ENCODE peak calls at places on chromosome 18, in nine cellular contexts. M is mammary epithelial cell, A is tibial artery, X is AG04449, I is adrenal gland, V is ovary, N is tibial nerve, W is fibroblast of lung, J is H1. G is an unnamed sample.

GRCh38 chr18:61946449-61946848 is 53.6 kb upstream of the RNF152 start:
- DNase-seq in M (peak; percentile 77), A (no peak), X (peak; percentile 70), I (no peak), V (no peak), N (no peak), W (peak; percentile 89), J (no peak), G (peak; percentile 38)

GRCh38 chr18:68928762-68929675 is 131.1 kb downstream of the CCDC102B start:
- DNase-seq in M (no peak), A (no peak), X (no peak), I (no peak), V (no peak), N (no peak), W (no peak), J (no peak), G (no peak)

GRCh38 chr18:23106575-23106974 is 28.7 kb upstream of the CABLES1 start:
- DNase-seq in M (peak; percentile 96), A (no peak), X (peak; percentile 79), I (peak; percentile 65), V (no peak), N (no peak), W (peak; percentile 94), J (no peak), G (peak; percentile 93)

GRCh38 chr18:79488311-79489047 is 92.7 kb downstream of the NFATC1 start:
- DNase-seq in M (no peak), A (no peak), X (no peak), I (no peak), V (no peak), N (no peak), W (no peak), J (no peak), G (no peak)

GRCh38 chr18:36402765-36403396 is 105.4 kb downstream of the FHOD3 start:
- DNase-seq in M (no peak), A (peak; percentile 61), X (no peak), I (peak; percentile 80), V (peak; percentile 20), N (peak; percentile 49), W (peak; percentile 81), J (no peak), G (no peak)

GRCh38 chr18:75208055-75208835 is 694 bp downstream of the PTGR3 start:
- DNase-seq in M (peak; percentile 60), A (peak; percentile 48), X (no peak), I (peak; percentile 42), V (peak; percentile 48), N (peak; percentile 26), W (peak; percentile 71), J (no peak), G (peak; percentile 70)

GRCh38 chr18:35283923-35284794 is 5.9 kb downstream of the ZSCAN30 start:
- DNase-seq in M (no peak), A (no peak), X (no peak), I (no peak), V (no peak), N (no peak), W (no peak), J (no peak), G (no peak)

GRCh38 chr18:58847383-58848071 is 17.1 kb upstream of the ZNF532 start:
- DNase-seq in M (no peak), A (no peak), X (no peak), I (peak; percentile 34), V (peak; percentile 29), N (no peak), W (no peak), J (peak; percentile 88), G (no peak)

GRCh38 chr18:62070306-62070705 is 116.5 kb downstream of the PIGN start:
- DNase-seq in M (no peak), A (no peak), X (no peak), I (no peak), V (no peak), N (no peak), W (no peak), J (no peak), G (peak; percentile 57)

GRCh38 chr18:74063023-74063422 is 84.6 kb downstream of the FBXO15 start:
- DNase-seq in M (no peak), A (no peak), X (no peak), I (no peak), V (no peak), N (no peak), W (no peak), J (no peak), G (no peak)

GRCh38 chr18:49319590-49319989 is 140.9 kb downstream of the DYM start:
- DNase-seq in M (no peak), A (no peak), X (no peak), I (no peak), V (no peak), N (no peak), W (peak; percentile 20), J (peak; percentile 21), G (no peak)

GRCh38 chr18:49238433-49239042 is 221.9 kb downstream of the DYM start:
- DNase-seq in M (no peak), A (no peak), X (no peak), I (no peak), V (no peak), N (no peak), W (peak; percentile 21), J (no peak), G (peak; percentile 46)

GRCh38 chr18:47206945-47207637 is 30.9 kb upstream of the IER3IP1 start:
- DNase-seq in M (no peak), A (no peak), X (no peak), I (no peak), V (no peak), N (no peak), W (peak; percentile 15), J (no peak), G (no peak)

GRCh38 chr18:9101730-9102390 is 639 bp upstream of the NDUFV2 start:
- DNase-seq in M (peak; percentile 35), A (no peak), X (peak; percentile 38), I (no peak), V (no peak), N (no peak), W (peak; percentile 76), J (no peak), G (peak; percentile 69)

GRCh38 chr18:70411886-70412443 is 123.1 kb downstream of the SOCS6 start:
- DNase-seq in M (no peak), A (no peak), X (no peak), I (peak; percentile 35), V (no peak), N (no peak), W (no peak), J (no peak), G (peak; percentile 97)

GRCh38 chr18:74524097-74524496 is 10.2 kb upstream of the CNDP1 start:
- DNase-seq in M (no peak), A (no peak), X (no peak), I (peak; percentile 36), V (no peak), N (no peak), W (no peak), J (no peak), G (peak; percentile 73)

GRCh38 chr18:22933958-22934423 is 863 bp downstream of the RBBP8 start:
- DNase-seq in M (no peak), A (no peak), X (no peak), I (no peak), V (no peak), N (no peak), W (no peak), J (no peak), G (no peak)

DNA sequence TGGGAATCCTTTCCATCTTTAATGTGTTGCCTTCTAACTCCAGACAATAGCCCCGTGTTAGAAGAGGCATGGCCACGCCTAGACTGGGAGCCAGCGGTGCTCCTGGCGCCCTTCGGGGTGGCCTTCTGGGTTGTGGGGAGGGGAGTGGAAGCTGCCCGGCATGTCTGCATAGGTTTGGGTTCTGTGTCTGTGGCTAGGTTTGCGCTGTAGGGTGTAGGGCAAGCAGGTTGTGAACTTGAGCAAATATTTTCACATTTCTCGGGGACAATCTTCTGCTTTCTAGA is 40.4 kb downstream of the CELF4 start:
- DNase-seq in M (no peak), A (no peak), X (no peak), I (no peak), V (no peak), N (no peak), W (no peak), J (no peak), G (no peak)
- H3K4me3 ChIP-seq in M (no peak overlapping the region), A (no peak overlapping the region), X (no peak overlapping the region), I (no peak overlapping the region), V (no peak overlapping the region), N (no peak overlapping the region), W (no peak overlapping the region), J (no peak overlapping the region), G (no peak overlapping the region)

DNA sequence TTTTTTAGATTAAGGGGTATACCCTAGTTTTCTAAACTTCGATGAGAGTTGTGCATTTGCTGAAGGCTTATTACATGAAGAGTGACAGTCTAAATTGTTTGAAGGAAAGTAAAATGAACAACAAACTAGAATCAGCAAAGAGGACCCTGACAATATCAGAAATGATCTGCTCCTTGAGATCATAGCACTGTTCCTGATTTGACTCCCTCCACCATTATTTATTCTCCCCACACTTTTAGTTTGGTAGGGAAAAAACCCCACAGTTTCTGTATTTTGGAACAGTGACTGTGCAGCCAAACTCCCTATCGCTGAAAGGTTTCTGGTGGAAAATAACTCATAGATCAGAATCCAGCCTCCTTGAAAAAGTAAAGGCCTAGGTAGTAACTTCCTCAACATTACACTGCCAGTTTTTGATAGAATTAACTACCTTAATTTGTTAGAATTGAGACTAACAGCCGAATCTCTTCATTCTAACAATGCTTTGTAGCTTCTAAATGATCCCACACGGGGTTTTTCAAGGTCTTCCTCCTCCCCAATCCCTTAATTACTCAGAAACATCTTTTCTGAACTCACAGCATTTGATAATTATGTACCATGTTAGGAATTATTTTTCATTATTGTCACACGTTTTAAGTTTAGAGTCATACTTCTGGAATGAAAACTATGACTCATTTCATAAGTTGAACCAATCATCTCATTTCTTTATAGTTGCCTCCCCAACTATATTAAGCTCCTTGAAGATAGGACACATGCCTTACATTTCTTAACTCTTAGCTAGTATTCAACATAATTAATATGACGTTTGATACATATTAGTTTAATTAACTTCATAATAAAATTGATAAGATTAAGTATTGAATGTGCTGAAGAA is 2.9 kb downstream of the MYL12A start:
- DNase-seq in M (peak; percentile 63), A (no peak), X (no peak), I (no peak), V (no peak), N (no peak), W (peak; percentile 91), J (no peak), G (peak; percentile 72)
- H3K4me3 ChIP-seq in M (peak overlapping the region; percentile 10), A (peak overlapping the region; percentile 98), X (peak overlapping the region; percentile 36), I (peak overlapping the region; percentile 66), V (no peak overlapping the region), N (no peak overlapping the region), W (peak overlapping the region; percentile 21), J (no peak overlapping the region), G (peak overlapping the region; percentile 93)

GRCh38 chr18:57431512-57432080 is 3.6 kb upstream of the ONECUT2 start:
- DNase-seq in M (no peak), A (no peak), X (no peak), I (no peak), V (no peak), N (no peak), W (no peak), J (no peak), G (no peak)
- H3K4me3 ChIP-seq in M (no peak overlapping the region), A (no peak overlapping the region), X (no peak overlapping the region), I (no peak overlapping the region), V (no peak overlapping the region), N (no peak overlapping the region), W (no peak overlapping the region), J (no peak overlapping the region), G (no peak overlapping the region)

DNA sequence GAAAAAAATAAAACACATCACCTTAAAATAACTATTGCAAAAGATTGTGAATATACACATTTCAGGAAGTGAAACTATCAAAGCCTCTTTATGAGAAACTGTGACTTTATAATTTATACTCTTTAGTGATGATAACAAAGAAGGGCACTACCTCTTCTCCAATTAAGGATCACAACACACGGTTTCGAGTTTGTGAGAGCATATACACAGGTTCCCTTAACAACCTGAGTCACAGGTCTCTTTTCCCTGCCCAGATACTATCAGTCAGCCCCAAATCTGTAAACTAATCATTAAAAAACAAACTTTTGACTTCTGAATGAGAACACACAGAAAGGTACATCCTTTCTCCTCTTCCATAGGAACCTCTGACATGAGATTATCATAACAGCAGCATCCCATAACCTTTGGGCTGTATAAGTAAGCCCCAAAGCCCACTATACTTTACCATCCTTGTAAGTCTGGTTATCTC is 44.9 kb downstream of the PTPN2 start:
- DNase-seq in M (peak; percentile 78), A (no peak), X (no peak), I (no peak), V (no peak), N (no peak), W (no peak), J (no peak), G (no peak)
- H3K4me3 ChIP-seq in M (no peak overlapping the region), A (no peak overlapping the region), X (no peak overlapping the region), I (no peak overlapping the region), V (no peak overlapping the region), N (no peak overlapping the region), W (no peak overlapping the region), J (no peak overlapping the region), G (no peak overlapping the region)

G was measured in fibroblast of villous mesenchyme.